ENCODE peak calls at places on chromosomes 2 and 18, in ten cellular contexts. Y is activated CD8-positive, alpha-beta memory T cell treated with anti-CD3 and anti-CD28 coated beads, Interleukin-2, amount 10 ng/mL, durations not matched to agents 7 days and 5 days; Q is cardiac muscle cell; E is amygdala; H is endothelial cell; Z is effector memory CD8-positive, alpha-beta T cell; N is BE2C; R is HepG2; P is brain microvascular endothelial cell; D is iPS DF 6.9. S is an unnamed sample.

GRCh38 chr2:131026914-131027313 is 66.3 kb downstream of the FAM168B start:
- DNase-seq in Y (no peak), N (no peak), Z (no peak), Q (no peak), H (no peak), D (no peak), R (no peak), P (no peak), E (no peak), S (no peak)

GRCh38 chr2:133412637-133413164 is 155.6 kb downstream of the NCKAP5 start:
- DNase-seq in P (no peak), Y (no peak), H (no peak), R (no peak), Z (no peak), N (no peak), E (no peak), D (no peak), Q (no peak), S (no peak)

GRCh38 chr18:78632111-78632541 is 347.5 kb upstream of the SALL3 start:
- DNase-seq in Z (no peak), Q (no peak), R (no peak), N (no peak), H (no peak), Y (no peak), P (no peak), D (no peak), E (no peak), S (peak)

GRCh38 chr2:231227309-231228162 is 29.1 kb downstream of the ARMC9 start:
- DNase-seq in Z (peak), R (peak), N (peak), Q (peak), D (peak), H (peak), Y (peak), P (peak), E (peak), S (peak)

GRCh38 chr2:108560895-108561530 is 26.7 kb downstream of the LIMS1 start:
- DNase-seq in P (no peak), Y (no peak), Q (no peak), D (no peak), E (no peak), Z (no peak), R (no peak), N (no peak), H (no peak), S (no peak)

GRCh38 chr2:190551928-190552327 is 17.4 kb upstream of the NEMP2 start:
- DNase-seq in R (no peak), D (no peak), E (no peak), H (no peak), N (no peak), P (no peak), Z (peak), Q (no peak), Y (no peak), S (no peak)

GRCh38 chr18:13300029-13300428 is 81.5 kb downstream of the LDLRAD4 start:
- DNase-seq in R (no peak), P (no peak), H (no peak), Y (no peak), Z (no peak), D (no peak), E (no peak), N (peak), Q (no peak), S (no peak)

GRCh38 chr2:112482309-112483046 is 522 bp downstream of the TTL start:
- DNase-seq in E (no peak), Q (peak), R (peak), N (peak), H (peak), Z (peak), D (no peak), Y (peak), P (peak), S (peak)

GRCh38 chr2:231688616-231689508 is 19.5 kb upstream of the PTMA start:
- DNase-seq in N (no peak), Z (no peak), D (no peak), P (no peak), Q (no peak), Y (no peak), H (no peak), E (no peak), R (no peak), S (no peak)

GRCh38 chr2:9258953-9259399 is 52.4 kb downstream of the ASAP2 start:
- DNase-seq in N (no peak), R (no peak), D (no peak), H (no peak), P (no peak), Z (no peak), Q (no peak), Y (no peak), E (no peak), S (no peak)

GRCh38 chr2:52107124-52107523 is 1075.2 kb upstream of the NRXN1 start:
- DNase-seq in R (no peak), Y (no peak), Z (no peak), H (no peak), P (no peak), Q (no peak), N (no peak), E (no peak), D (no peak), S (no peak)

GRCh38 chr18:75036941-75037516 is 171.9 kb downstream of the PTGR3 start:
- DNase-seq in Z (no peak), H (no peak), P (no peak), Q (no peak), N (no peak), E (no peak), Y (no peak), R (peak), D (no peak), S (no peak)

GRCh38 chr2:190842606-190843104 is 38.0 kb upstream of the GLS start:
- DNase-seq in Y (no peak), E (no peak), Q (no peak), R (no peak), H (no peak), D (no peak), Z (no peak), N (no peak), P (no peak), S (no peak)

GRCh38 chr2:8682719-8683667 is 1.1 kb downstream of the ID2 start:
- DNase-seq in N (peak), E (peak), Y (peak), D (no peak), Z (peak), Q (peak), P (no peak), R (peak), H (no peak), S (peak)